ENCODE peak calls at places on chromosomes 2 and 18, in nine cellular contexts. X is aorta, N is PC-3, M is transverse colon, P is fibroblast of lung, J is brain microvascular endothelial cell, Z is neuronal stem cell, A is psoas muscle, G is upper lobe of right lung. B is an unnamed sample. For H3K36me3, the result is how much of the 10 kb centered on the place peaks cover.

GRCh38 chr18:76620326-76620813 is 125.3 kb upstream of the ZNF516 start:
- DNase-seq in N (no peak), X (peak), P (peak), G (peak), J (peak), Z (peak), M (peak), A (peak), B (no peak)

GRCh38 chr18:11741505-11742145 is 52.6 kb downstream of the GNAL start:
- DNase-seq in J (no peak), A (no peak), G (no peak), Z (no peak), M (no peak), P (peak), N (peak), X (no peak), B (no peak)

GRCh38 chr2:231088779-231089178 is 32.1 kb downstream of the PSMD1 start:
- DNase-seq in G (no peak), N (no peak), A (no peak), M (no peak), P (no peak), X (no peak), J (no peak), Z (no peak), B (no peak)

GRCh38 chr2:125471963-125472362 is 1184.0 kb upstream of the GYPC start:
- DNase-seq in M (peak), G (no peak), J (peak), P (peak), Z (peak), X (no peak), A (no peak), N (peak), B (peak)

GRCh38 chr18:66222174-66222573 is 381.7 kb downstream of the CDH19 start:
- DNase-seq in M (no peak), A (no peak), Z (no peak), N (peak), X (no peak), J (no peak), P (no peak), G (no peak), B (no peak)

GRCh38 chr18:2442726-2443275 is 128.5 kb downstream of the METTL4 start:
- DNase-seq in P (no peak), X (no peak), M (no peak), J (no peak), G (no peak), A (no peak), N (peak), Z (no peak), B (no peak)

GRCh38 chr2:46306320-46306719 is 9.1 kb downstream of the EPAS1 start:
- DNase-seq in Z (no peak), M (no peak), J (no peak), A (no peak), N (peak), P (no peak), X (no peak), G (no peak), B (no peak)

GRCh38 chr2:68565858-68566257 is 77.5 kb upstream of the PROKR1 start:
- DNase-seq in J (peak), A (no peak), M (no peak), N (peak), Z (no peak), G (no peak), X (no peak), P (no peak), B (no peak)

GRCh38 chr2:71224935-71225334 is 2.0 kb downstream of the PAIP2B start:
- DNase-seq in N (no peak), M (no peak), X (no peak), G (no peak), P (no peak), A (no peak), Z (no peak), J (no peak), B (no peak)

GRCh38 chr2:85053802-85054201 is 79.4 kb upstream of the TCF7L1 start:
- DNase-seq in J (peak), G (no peak), M (peak), P (no peak), N (peak), X (no peak), A (peak), Z (no peak), B (peak)

GRCh38 chr2:232376260-232376659 is 2.3 kb upstream of the ALPP start:
- DNase-seq in J (no peak), X (peak), G (peak), N (no peak), Z (no peak), P (no peak), M (no peak), A (peak), B (no peak)

GRCh38 chr2:46184794-46185583 is 112.2 kb upstream of the EPAS1 start:
- DNase-seq in X (no peak), A (no peak), Z (no peak), M (no peak), G (no peak), P (no peak), J (no peak), N (no peak), B (no peak)

GRCh38 chr2:160551259-160551658 is 57.7 kb upstream of the RBMS1 start:
- DNase-seq in A (no peak), Z (no peak), P (no peak), G (no peak), J (no peak), N (no peak), M (no peak), X (no peak), B (no peak)

GRCh38 chr2:148130571-148130970 is 109.7 kb downstream of the MBD5 start:
- DNase-seq in A (no peak), N (no peak), Z (no peak), M (no peak), P (peak), G (no peak), J (peak), X (no peak), B (no peak)

GRCh38 chr18:63409301-63409700 is 13.0 kb downstream of the VPS4B start:
- DNase-seq in X (no peak), P (peak), M (no peak), G (no peak), J (no peak), Z (no peak), A (no peak), N (peak), B (peak)

GRCh38 chr2:191302459-191303155 is 57.4 kb downstream of the MYO1B start:
- DNase-seq in M (no peak), Z (no peak), G (no peak), A (no peak), X (no peak), N (peak), P (no peak), J (peak), B (no peak)

GRCh38 chr2:70084973-70085710 is 2.1 kb upstream of the PCBP1 start:
- DNase-seq in Z (no peak), M (peak), X (no peak), N (peak), P (no peak), A (peak), J (no peak), G (no peak), B (no peak)
- H3K36me3 ChIP-seq in Z (under half), M (under half), X (under half), N (under half), P (under half), A (under half), J (under half), G (under half), B (half or more)

GRCh38 chr2:197416268-197416667 is 18.6 kb downstream of the SF3B1 start:
- DNase-seq in P (no peak), J (no peak), Z (no peak), G (no peak), N (no peak), M (no peak), A (no peak), X (no peak), B (no peak)

GRCh38 chr2:197414039-197414438 is 20.8 kb downstream of the SF3B1 start:
- DNase-seq in P (no peak), A (no peak), X (no peak), N (no peak), G (no peak), J (no peak), M (no peak), Z (no peak), B (no peak)

GRCh38 chr2:197414515-197414914 is 20.3 kb downstream of the SF3B1 start:
- DNase-seq in N (no peak), M (no peak), Z (no peak), P (no peak), A (no peak), J (no peak), X (no peak), G (no peak), B (no peak)
- H3K36me3 ChIP-seq in N (half or more), M (under half), Z (under half), P (under half), A (half or more), J (half or more), X (under half), G (half or more), B (half or more)

DNA sequence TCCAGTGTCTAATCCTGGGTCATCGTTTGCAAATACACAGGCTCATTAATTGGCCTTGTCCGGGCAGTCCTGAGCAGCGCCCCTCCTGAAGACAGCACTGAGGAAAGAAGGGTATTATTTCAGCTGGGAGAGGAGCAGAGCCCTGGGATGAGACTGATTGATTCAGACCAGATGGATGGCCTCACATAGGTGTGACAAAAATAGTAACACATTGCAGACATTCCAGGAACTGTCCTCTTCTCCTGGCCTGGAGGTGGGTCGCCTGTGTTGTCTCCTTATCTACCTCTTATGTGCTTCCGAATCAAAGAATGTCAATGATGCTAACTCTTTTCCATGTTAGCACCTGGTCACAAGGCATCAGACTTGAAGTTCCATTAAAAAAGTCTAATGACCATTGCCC is 45.9 kb downstream of the ZEB2 start:
- DNase-seq in Z (no peak), G (no peak), M (no peak), A (no peak), P (no peak), J (no peak), N (no peak), X (no peak), B (no peak)
- H3K36me3 ChIP-seq in Z (under half), G (under half), M (under half), A (under half), P (under half), J (under half), N (under half), X (under half), B (under half)

GRCh38 chr18:21538230-21538629 is 62.3 kb downstream of the ESCO1 start:
- DNase-seq in M (no peak), N (peak), A (no peak), G (no peak), J (no peak), P (no peak), X (no peak), Z (no peak), B (no peak)

DNA sequence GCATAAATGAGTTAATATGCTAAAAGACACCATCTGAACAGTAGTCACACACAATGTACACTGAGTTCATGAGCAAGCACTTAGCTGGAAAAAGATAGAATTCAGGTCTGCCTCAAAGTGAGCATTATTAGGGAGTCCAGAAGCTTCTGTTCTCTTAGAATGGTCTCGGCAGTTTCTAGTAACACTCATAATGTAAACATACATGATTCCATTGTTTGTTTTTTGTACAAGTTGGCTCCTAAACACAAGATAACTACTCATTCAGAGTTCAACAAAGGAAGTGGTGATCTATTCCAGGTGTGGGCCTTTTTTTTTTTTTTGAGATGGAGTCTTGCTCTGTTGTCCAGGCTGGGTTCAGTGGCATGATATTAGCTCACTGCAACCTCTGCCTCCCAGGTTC is 66.2 kb downstream of the ESCO1 start:
- DNase-seq in Z (no peak), P (peak), M (no peak), A (no peak), X (no peak), G (no peak), N (peak), J (no peak), B (no peak)
- H3K36me3 ChIP-seq in Z (under half), P (under half), M (under half), A (half or more), X (under half), G (half or more), N (under half), J (under half), B (under half)

DNA sequence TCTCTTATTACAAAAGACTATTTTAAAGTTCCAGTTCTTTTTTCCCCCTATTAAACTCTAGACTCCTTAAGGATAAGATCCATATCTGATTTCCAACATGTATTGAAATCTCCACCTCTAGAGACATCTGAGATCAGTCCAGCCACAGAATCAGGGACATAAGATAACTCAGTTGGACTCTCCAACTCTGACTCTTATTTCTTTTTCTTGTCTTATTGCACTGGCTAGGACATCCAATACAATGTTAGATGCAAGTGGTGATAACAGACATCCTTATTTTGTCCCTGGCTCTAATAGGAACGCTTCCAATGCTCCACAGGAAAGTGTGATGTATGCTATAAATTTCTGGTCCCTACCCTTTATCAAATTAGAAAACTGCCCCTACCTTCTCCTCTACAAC is 158.1 kb downstream of the TNS1 start:
- DNase-seq in G (no peak), M (no peak), X (no peak), J (no peak), A (no peak), Z (no peak), N (no peak), P (no peak), B (no peak)
- H3K36me3 ChIP-seq in G (half or more), M (under half), X (under half), J (under half), A (half or more), Z (under half), N (under half), P (under half), B (half or more)